ENCODE peak calls at places on chromosome X, in four cellular contexts. T is HepG2, I is K562, B is GM12878. W is an unnamed sample.

GRCh38 chrX:143634373-143634685 is 1.6 kb downstream of the SLITRK4 start:
- DNase-seq in B (no peak), I (no peak), T (no peak), W (no peak)

GRCh38 chrX:20267924-20268701 is 1.4 kb upstream of the RPS6KA3 start:
- DNase-seq in B (no peak), T (no peak), I (peak), W (peak)

GRCh38 chrX:150062292-150063137 is 124.2 kb upstream of the EOLA2 start:
- DNase-seq in T (no peak), B (no peak), I (no peak), W (no peak)

GRCh38 chrX:6228720-6229119 is at the start of gene NLGN4X:
- DNase-seq in I (no peak), T (no peak), B (no peak), W (no peak)

GRCh38 chrX:7252013-7252610 is 104.2 kb upstream of the PUDP start:
- DNase-seq in T (no peak), B (no peak), I (no peak), W (no peak)

GRCh38 chrX:37854148-37854547 is 6.8 kb upstream of the DYNLT3 start:
- DNase-seq in I (no peak), T (no peak), B (no peak), W (no peak)

GRCh38 chrX:150192846-150193245 is 170.3 kb upstream of the MAMLD1 start:
- DNase-seq in I (no peak), T (no peak), B (no peak), W (no peak)

GRCh38 chrX:117835034-117835433 is 281.6 kb downstream of the KLHL13 start:
- DNase-seq in T (no peak), I (no peak), B (no peak), W (no peak)

GRCh38 chrX:132809581-132809980 is 148.8 kb downstream of the HS6ST2 start:
- DNase-seq in B (no peak), T (no peak), I (no peak), W (no peak)

GRCh38 chrX:77572322-77572721 is 125.1 kb downstream of the FGF16 start:
- DNase-seq in T (no peak), I (no peak), B (no peak), W (no peak)

GRCh38 chrX:57771689-57772088 is 91.6 kb upstream of the NLRP2B start:
- DNase-seq in T (no peak), I (no peak), B (no peak), W (no peak)

GRCh38 chrX:69307029-69307428 is 141.8 kb upstream of the PJA1 start:
- DNase-seq in I (no peak), T (no peak), B (no peak), W (no peak)

GRCh38 chrX:112636951-112637541 is 42.7 kb downstream of the LHFPL1 start:
- DNase-seq in I (no peak), B (no peak), T (no peak), W (no peak)

GRCh38 chrX:137032841-137033773 is 688 bp downstream of the GPR101 start:
- DNase-seq in I (no peak), T (no peak), B (no peak), W (no peak)

GRCh38 chrX:124344246-124344645 is 2.1 kb upstream of the SH2D1A start:
- DNase-seq in I (no peak), T (no peak), B (no peak), W (no peak)

DNA sequence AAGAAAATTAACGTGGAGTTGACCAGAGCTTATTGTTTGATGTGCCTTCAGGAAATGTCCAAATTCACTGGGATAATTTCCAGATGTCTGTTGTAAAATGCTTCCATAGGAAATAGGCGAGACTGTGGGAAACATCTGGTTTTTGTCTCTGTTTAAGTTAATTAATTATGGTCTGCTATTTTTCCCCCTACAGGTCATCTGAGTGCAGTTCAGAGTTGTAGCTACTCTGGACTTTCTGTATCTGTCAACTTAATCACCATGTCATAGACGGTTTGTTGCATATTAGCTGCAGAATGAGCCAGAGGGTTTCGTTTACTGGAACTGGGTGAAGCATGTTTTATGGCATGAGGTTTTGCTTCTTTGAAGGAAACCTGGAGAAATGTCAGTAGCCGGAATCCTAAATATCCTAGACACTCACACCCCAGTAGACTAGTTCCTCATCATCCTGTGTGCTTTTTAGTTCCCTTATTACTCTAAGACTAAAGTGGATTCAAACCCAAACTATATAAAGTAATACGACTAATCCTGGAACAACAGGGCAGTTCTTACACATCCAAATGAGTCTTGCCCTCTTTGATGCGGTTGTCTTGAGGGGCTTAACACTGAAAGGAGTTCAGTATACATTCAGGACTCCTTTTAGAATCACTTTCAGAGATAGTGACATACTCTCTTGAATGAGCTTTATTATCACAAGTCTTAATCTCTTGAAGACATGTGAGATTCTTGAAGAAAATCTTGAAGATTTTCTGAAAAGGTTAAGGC is 62.5 kb downstream of the PPEF1 start:
- DNase-seq in B (no peak), I (no peak), T (no peak), W (no peak)
- TF ChIP-seq CBX5 in B (no peak), I (no peak), T (no peak), W (no peak)

DNA sequence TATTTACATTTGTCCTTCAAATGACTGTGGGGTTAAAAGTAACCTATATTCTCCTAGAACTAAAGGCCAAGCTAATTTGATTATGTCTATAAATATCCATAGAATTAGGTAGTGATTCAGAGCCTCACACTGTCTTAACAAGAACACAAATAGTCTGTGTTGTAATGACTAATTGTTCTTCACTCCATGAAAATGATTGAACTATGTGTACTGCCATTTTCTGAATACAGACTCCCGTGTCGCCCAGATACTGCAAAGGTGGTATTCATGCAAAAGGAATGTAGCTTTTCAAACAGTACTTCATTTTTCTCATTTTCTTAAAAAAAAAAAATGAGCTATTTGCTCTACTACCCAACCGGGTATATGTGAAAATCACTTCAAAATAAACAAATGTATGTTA is 11.3 kb upstream of the PHKA2 start:
- DNase-seq in I (no peak), T (peak), B (no peak), W (no peak)
- TF ChIP-seq TAF1 in I (no peak), T (no peak), B (no peak), W (no peak)

GRCh38 chrX:45274576-45274975 is 73.9 kb upstream of the DIPK2B start:
- DNase-seq in B (no peak), T (no peak), I (no peak), W (no peak)
- TF ChIP-seq CBX5 in B (no peak), T (no peak), I (no peak), W (no peak)

GRCh38 chrX:48897157-48897620 is 379 bp downstream of the TIMM17B start:
- DNase-seq in B (no peak), I (peak), T (peak), W (peak)

GRCh38 chrX:48897621-48898306 is at the start of the genes PQBP1 and TIMM17B:
- DNase-seq in I (peak), T (peak), B (peak), W (peak)

GRCh38 chrX:48899078-48899410 is 1.3 kb downstream of the PQBP1 start:
- DNase-seq in B (no peak), T (no peak), I (no peak), W (no peak)

GRCh38 chrX:48894891-48895290 is 2.7 kb downstream of the TIMM17B start:
- DNase-seq in T (no peak), I (no peak), B (no peak), W (no peak)

GRCh38 chrX:48896611-48897011 is 957 bp downstream of the TIMM17B start:
- DNase-seq in I (no peak), T (no peak), B (no peak), W (no peak)
- TF ChIP-seq TAF1 in I (no peak), T (no peak), B (no peak), W (no peak)

GRCh38 chrX:74065831-74066390 is 238.1 kb upstream of the ZCCHC13 start:
- DNase-seq in T (no peak), I (no peak), B (no peak), W (no peak)
- TF ChIP-seq CBX5 in T (no peak), I (no peak), B (no peak), W (no peak)

W was measured in H1.